ENCODE peak calls at places on chromosomes 3 and 15, in six cellular contexts. A is IMR-90, I is mesenchymal stem cell, L is H1, Y is neuronal stem cell, D is trophoblast cell. M is an unnamed sample.

GRCh38 chr3:14849831-14850230 is 31.1 kb downstream of the FGD5 start:
- DNase-seq in L (no peak), D (no peak), I (no peak), Y (no peak), A (no peak), M (no peak)

GRCh38 chr3:52809821-52810377 is 15.3 kb downstream of the ITIH3 start:
- DNase-seq in D (no peak), L (no peak), A (no peak), Y (no peak), I (no peak), M (no peak)

GRCh38 chr3:42902257-42902656 is 3.7 kb upstream of the ZNF662 start:
- DNase-seq in Y (no peak), L (no peak), A (no peak), I (no peak), D (no peak), M (no peak)

GRCh38 chr15:43958894-43959330 is 132.1 kb downstream of the WDR76 start:
- DNase-seq in L (no peak), D (no peak), Y (no peak), A (peak), I (peak), M (no peak)

GRCh38 chr3:58334013-58334321 is 1.3 kb downstream of the PXK start:
- DNase-seq in L (no peak), Y (no peak), I (peak), D (no peak), A (no peak), M (no peak)

GRCh38 chr15:100227781-100228180 is 114.0 kb downstream of the ADAMTS17 start:
- DNase-seq in A (no peak), L (no peak), I (no peak), D (peak), Y (no peak), M (no peak)

GRCh38 chr3:173825731-173826130 is 428.2 kb downstream of the NLGN1 start:
- DNase-seq in I (no peak), Y (no peak), A (peak), L (no peak), D (peak), M (no peak)

GRCh38 chr15:79003301-79003700 is 58.5 kb upstream of the CTSH start:
- DNase-seq in D (peak), A (peak), Y (no peak), L (no peak), I (peak), M (no peak)

GRCh38 chr3:124584552-124585391 is 145.5 kb upstream of the UMPS start:
- DNase-seq in Y (peak), D (peak), I (peak), L (peak), A (peak), M (peak)

GRCh38 chr3:182524711-182525401 is 268.4 kb upstream of the ATP11B start:
- DNase-seq in A (no peak), Y (no peak), L (no peak), D (peak), I (no peak), M (no peak)

GRCh38 chr3:33105341-33105943 is 8.4 kb upstream of the CRTAP start:
- DNase-seq in D (no peak), Y (no peak), L (no peak), I (no peak), A (no peak), M (no peak)

GRCh38 chr3:197466586-197467399 is 89.0 kb downstream of the BDH1 start:
- DNase-seq in L (no peak), D (peak), A (peak), Y (no peak), I (peak), M (no peak)

GRCh38 chr15:31993062-31993461 is 37.3 kb upstream of the CHRNA7 start:
- DNase-seq in I (no peak), D (no peak), Y (no peak), A (no peak), L (no peak), M (no peak)

GRCh38 chr15:82275410-82275809 is 12.8 kb downstream of the SAXO2 start:
- DNase-seq in A (no peak), D (no peak), Y (no peak), I (no peak), L (no peak), M (no peak)

GRCh38 chr3:71521940-71522876 is 61.3 kb downstream of the FOXP1 start:
- DNase-seq in Y (no peak), A (no peak), I (no peak), D (no peak), L (no peak), M (no peak)

GRCh38 chr3:5349343-5349742 is 161.8 kb downstream of the EDEM1 start:
- DNase-seq in A (no peak), D (no peak), Y (no peak), I (no peak), L (no peak), M (no peak)

GRCh38 chr3:5348229-5348628 is 160.7 kb downstream of the EDEM1 start:
- DNase-seq in D (no peak), Y (no peak), L (no peak), I (no peak), A (no peak), M (no peak)

GRCh38 chr3:5344707-5345106 is 157.2 kb downstream of the EDEM1 start:
- DNase-seq in D (no peak), A (no peak), Y (no peak), L (no peak), I (no peak), M (no peak)

GRCh38 chr3:5341610-5342009 is 154.1 kb downstream of the EDEM1 start:
- DNase-seq in I (no peak), L (no peak), Y (no peak), D (no peak), A (no peak), M (no peak)

DNA sequence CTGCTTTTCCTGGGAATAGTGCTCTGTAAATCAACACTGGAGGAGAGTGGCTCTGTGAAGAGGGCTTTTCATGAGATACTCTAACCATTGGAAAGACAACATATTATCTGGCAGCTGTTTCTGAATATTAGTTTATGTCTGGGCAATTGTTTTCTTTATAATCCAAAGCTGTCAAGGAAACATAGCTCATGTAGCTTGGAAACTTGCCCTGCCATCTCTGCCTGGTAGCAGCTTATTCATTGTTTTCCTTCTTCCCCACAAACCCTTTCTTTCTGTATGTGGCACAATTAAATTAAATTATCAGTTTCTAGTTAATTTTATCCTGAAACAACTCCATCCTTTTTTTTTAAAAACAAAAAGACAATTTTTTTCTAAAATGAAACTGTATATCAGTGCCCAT is 160.0 kb downstream of the EDEM1 start:
- DNase-seq in Y (no peak), D (no peak), A (no peak), I (no peak), L (no peak), M (no peak)
- H4K91ac ChIP-seq in Y (no peak), D (no peak), A (no peak), I (no peak), L (no peak), M (no peak)

DNA sequence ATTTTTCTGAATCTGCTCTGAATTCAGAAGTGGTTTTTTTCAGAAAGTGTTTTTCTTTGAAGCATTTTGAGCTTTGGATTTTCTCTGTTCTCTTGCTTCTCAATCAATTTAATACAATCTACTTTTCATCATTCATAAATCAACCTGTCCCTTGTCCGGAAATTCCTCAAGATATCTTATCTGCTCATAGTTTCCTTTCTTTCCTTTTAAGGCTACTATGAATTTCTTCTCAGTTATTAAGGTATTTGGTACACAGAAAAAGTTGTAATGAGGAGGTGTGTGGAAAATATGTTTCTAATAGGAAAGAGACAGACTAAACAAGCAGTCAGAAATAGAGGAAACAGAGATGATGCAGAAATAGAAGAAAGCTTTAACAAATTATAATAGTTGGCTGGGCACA is 14.4 kb downstream of the CGGBP1 start:
- DNase-seq in Y (no peak), A (no peak), D (no peak), L (no peak), I (no peak), M (no peak)
- H4K91ac ChIP-seq in Y (no peak), A (no peak), D (no peak), L (no peak), I (no peak), M (no peak)

GRCh38 chr3:78957456-78957855 is 810.3 kb downstream of the ROBO1 start:
- DNase-seq in L (no peak), I (no peak), Y (no peak), D (no peak), A (no peak), M (no peak)

DNA sequence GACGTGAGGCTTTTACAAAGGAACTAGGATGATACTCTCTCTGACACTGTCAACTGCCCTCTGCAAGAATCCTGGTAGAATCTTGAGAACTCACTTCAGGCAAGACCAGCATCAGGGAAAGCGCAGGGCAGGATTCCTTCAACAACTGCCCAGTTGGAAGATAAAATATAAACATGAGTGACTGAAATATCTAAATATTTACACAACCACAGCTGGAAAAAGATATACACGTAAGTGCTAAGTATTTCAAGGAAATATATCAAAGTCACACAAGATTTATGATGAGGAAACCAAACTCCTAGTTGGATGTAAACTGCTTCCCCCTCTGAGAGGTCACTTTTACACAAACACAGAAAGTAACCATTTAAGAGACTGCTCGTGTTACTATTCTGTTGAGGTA is 816.3 kb downstream of the ROBO1 start:
- DNase-seq in D (peak), L (no peak), A (peak), I (peak), Y (no peak), M (no peak)
- H4K91ac ChIP-seq in D (no peak), L (no peak), A (no peak), I (no peak), Y (no peak), M (no peak)

DNA sequence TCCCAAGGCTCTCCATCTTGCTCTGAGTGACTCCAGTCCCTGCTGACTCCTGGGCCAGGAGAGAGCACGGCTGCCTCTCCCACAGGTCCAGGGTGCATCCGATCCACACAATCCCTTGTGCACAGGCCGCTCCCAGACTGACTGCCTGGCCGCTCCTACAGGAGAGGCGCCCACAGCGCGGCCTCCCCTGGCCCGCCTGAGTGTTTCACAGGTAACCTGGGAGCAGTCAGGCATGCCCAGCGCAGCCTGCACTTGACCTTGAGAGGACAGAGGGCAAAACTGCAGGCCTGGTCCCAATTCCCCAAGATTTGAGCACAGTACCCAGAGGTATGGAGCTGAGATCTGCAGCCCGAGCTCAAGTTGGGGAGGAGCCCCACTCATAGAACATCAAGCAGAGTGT is 490.2 kb downstream of the CNTN6 start:
- DNase-seq in I (no peak), L (no peak), Y (no peak), D (no peak), A (no peak), M (no peak)
- H4K91ac ChIP-seq in I (no peak), L (no peak), Y (no peak), D (no peak), A (no peak), M (no peak)

DNA sequence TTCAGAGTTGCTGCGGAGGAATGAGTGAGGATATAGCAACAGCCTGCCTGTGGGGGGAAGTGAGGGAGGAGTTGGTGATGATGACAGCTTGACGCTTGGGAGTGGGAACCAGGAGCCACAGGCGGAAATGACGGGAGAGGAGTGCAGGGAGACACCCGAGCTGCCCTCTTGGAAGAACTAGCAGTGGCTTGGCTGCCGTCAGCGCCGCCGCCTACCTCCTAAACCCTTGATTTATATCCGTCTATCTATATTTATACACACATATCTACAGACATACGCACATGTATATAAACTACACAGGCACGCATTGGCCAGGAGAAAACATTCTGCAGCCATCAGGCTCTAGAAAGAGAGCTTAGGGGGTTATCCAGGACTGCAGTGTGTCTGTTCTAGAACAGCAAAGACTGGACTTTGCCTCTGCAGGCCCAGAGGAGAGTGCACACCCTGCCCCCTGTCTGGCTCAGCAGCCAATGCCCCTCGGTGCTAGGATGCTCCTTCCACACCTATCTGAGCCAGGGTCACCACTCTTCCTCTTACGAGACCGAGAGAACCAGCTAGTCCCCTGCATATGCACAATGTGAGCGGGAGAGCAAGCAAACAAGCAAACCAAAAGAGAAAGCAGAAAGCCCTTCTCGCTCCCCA is 45.3 kb upstream of the MAGEF1 start:
- DNase-seq in I (peak), D (no peak), Y (no peak), L (no peak), A (peak), M (peak)
- H4K91ac ChIP-seq in I (peak), D (no peak), Y (no peak), L (peak), A (peak), M (no peak)

DNA sequence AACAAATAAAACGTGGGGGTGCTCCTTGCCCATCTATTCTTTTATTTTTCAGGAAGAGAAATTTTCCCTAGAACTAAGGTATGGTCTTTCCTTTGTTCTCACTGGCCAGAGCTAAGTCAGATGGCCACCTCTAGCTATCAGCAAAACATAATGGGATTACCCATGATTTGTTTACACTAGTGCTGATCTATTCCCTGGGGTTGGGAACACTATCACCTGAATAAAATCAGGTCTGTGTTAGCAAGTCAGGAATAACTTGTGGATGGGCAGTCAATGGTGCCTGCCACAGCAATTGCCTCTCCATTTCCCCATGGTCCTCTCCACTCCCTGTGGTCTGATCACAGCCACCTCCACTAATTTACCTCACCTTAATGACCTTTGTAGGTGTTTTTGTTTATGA is 181.7 kb upstream of the CADPS start:
- DNase-seq in I (no peak), Y (no peak), A (no peak), D (no peak), L (no peak), M (no peak)
- H4K91ac ChIP-seq in I (no peak), Y (no peak), A (no peak), D (no peak), L (no peak), M (no peak)